ENCODE peak calls at places on chromosomes 16 and 17, in seven cellular contexts. O is left ventricle myocardium inferior; N is tibial artery; C is astrocyte of the spinal cord; R is CD8-positive, alpha-beta memory T cell; P is esophagus squamous epithelium; Q is mammary epithelial cell. M is an unnamed sample.

GRCh38 chr17:2089021-2089422 is 34.1 kb downstream of the HIC1 start:
- DNase-seq in O (no peak), N (no peak), C (peak), R (no peak), P (no peak), Q (no peak), M (no peak)

GRCh38 chr16:28950648-28951409 is at the start of gene NFATC2IP:
- DNase-seq in O (peak), N (peak), C (peak), R (peak), P (peak), Q (peak), M (peak)

GRCh38 chr16:24700549-24701392 is 28.7 kb upstream of the TNRC6A start:
- DNase-seq in O (peak), N (peak), C (peak), R (no peak), P (peak), Q (peak), M (peak)

GRCh38 chr17:40304464-40304863 is 4.5 kb upstream of the RARA start:
- DNase-seq in O (no peak), N (no peak), C (peak), R (no peak), P (no peak), Q (no peak), M (no peak)

GRCh38 chr17:81687770-81688541 is 4.1 kb downstream of the HGS start:
- DNase-seq in O (no peak), N (no peak), C (no peak), R (no peak), P (no peak), Q (no peak), M (no peak)

GRCh38 chr16:268141-269053 is 7.3 kb downstream of the RGS11 start:
- DNase-seq in O (no peak), N (no peak), C (no peak), R (no peak), P (no peak), Q (no peak), M (peak)

GRCh38 chr16:72125635-72126428 is 32.2 kb downstream of the DHX38 start:
- DNase-seq in O (no peak), N (no peak), C (no peak), R (no peak), P (no peak), Q (no peak), M (no peak)

GRCh38 chr17:45643591-45643990 is 140.5 kb upstream of the CRHR1 start:
- DNase-seq in O (no peak), N (peak), C (no peak), R (no peak), P (no peak), Q (no peak), M (no peak)

GRCh38 chr16:87854053-87854906 is 15.0 kb downstream of the SLC7A5 start:
- DNase-seq in O (no peak), N (no peak), C (peak), R (peak), P (no peak), Q (peak), M (peak)

GRCh38 chr17:69802045-69802740 is 272.8 kb upstream of the KCNJ16 start:
- DNase-seq in O (peak), N (no peak), C (no peak), R (no peak), P (no peak), Q (no peak), M (no peak)

GRCh38 chr16:3839402-3840184 is 40.9 kb downstream of the CREBBP start:
- DNase-seq in O (no peak), N (no peak), C (no peak), R (no peak), P (no peak), Q (no peak), M (no peak)

GRCh38 chr17:48571826-48572417 is 6.2 kb downstream of the HOXB4 start:
- DNase-seq in O (no peak), N (no peak), C (no peak), R (no peak), P (no peak), Q (peak), M (no peak)

GRCh38 chr17:61275395-61275794 is 124.2 kb upstream of the TBX2 start:
- DNase-seq in O (no peak), N (no peak), C (no peak), R (no peak), P (no peak), Q (no peak), M (no peak)

GRCh38 chr17:56540791-56541190 is 52.7 kb upstream of the NOG start:
- DNase-seq in O (no peak), N (no peak), C (no peak), R (no peak), P (no peak), Q (no peak), M (no peak)

GRCh38 chr17:53607475-53607874 is 215.3 kb upstream of the KIF2B start:
- DNase-seq in O (no peak), N (no peak), C (no peak), R (no peak), P (no peak), Q (no peak), M (no peak)

GRCh38 chr16:49755291-49755611 is 100.7 kb downstream of the ZNF423 start:
- DNase-seq in O (no peak), N (no peak), C (peak), R (no peak), P (no peak), Q (no peak), M (no peak)

GRCh38 chr16:68359398-68360191 is 48.8 kb downstream of the PRMT7 start:
- DNase-seq in O (no peak), N (no peak), C (no peak), R (no peak), P (no peak), Q (no peak), M (no peak)

GRCh38 chr17:17613708-17614114 is 22.2 kb upstream of the PEMT start:
- DNase-seq in O (no peak), N (no peak), C (peak), R (no peak), P (no peak), Q (peak), M (peak)

GRCh38 chr16:19884611-19885455 is at the start of gene GPRC5B:
- DNase-seq in O (peak), N (no peak), C (no peak), R (peak), P (no peak), Q (no peak), M (peak)

GRCh38 chr17:33989357-33990148 is 265.5 kb upstream of the CCL2 start:
- DNase-seq in O (no peak), N (no peak), C (no peak), R (no peak), P (no peak), Q (no peak), M (no peak)

GRCh38 chr16:7470344-7470743 is 137.7 kb downstream of the RBFOX1 start:
- DNase-seq in O (no peak), N (no peak), C (no peak), R (no peak), P (no peak), Q (no peak), M (no peak)

GRCh38 chr16:7471268-7471667 is 138.6 kb downstream of the RBFOX1 start:
- DNase-seq in O (no peak), N (no peak), C (no peak), R (no peak), P (no peak), Q (no peak), M (no peak)
- H3K4me3 ChIP-seq in O (no peak), N (no peak), C (no peak), R (no peak), P (no peak), Q (no peak), M (no peak)

GRCh38 chr16:35184356-35184870 is 1725.0 kb downstream of the TP53TG3F start:
- DNase-seq in O (no peak), N (no peak), C (no peak), R (no peak), P (no peak), Q (no peak), M (no peak)

GRCh38 chr16:35188288-35189155 is 1729.1 kb downstream of the TP53TG3F start:
- DNase-seq in O (no peak), N (peak), C (no peak), R (no peak), P (no peak), Q (no peak), M (no peak)

GRCh38 chr16:35187665-35188225 is 1728.3 kb downstream of the TP53TG3F start:
- DNase-seq in O (no peak), N (no peak), C (no peak), R (no peak), P (no peak), Q (no peak), M (no peak)

GRCh38 chr16:35185366-35186044 is 1726.1 kb downstream of the TP53TG3F start:
- DNase-seq in O (no peak), N (no peak), C (no peak), R (no peak), P (no peak), Q (no peak), M (no peak)

GRCh38 chr16:35186045-35186759 is 1726.8 kb downstream of the TP53TG3F start:
- DNase-seq in O (no peak), N (no peak), C (no peak), R (no peak), P (no peak), Q (no peak), M (no peak)
- H3K4me3 ChIP-seq in O (no peak), N (no peak), C (no peak), R (no peak), P (no peak), Q (no peak), M (no peak)

DNA sequence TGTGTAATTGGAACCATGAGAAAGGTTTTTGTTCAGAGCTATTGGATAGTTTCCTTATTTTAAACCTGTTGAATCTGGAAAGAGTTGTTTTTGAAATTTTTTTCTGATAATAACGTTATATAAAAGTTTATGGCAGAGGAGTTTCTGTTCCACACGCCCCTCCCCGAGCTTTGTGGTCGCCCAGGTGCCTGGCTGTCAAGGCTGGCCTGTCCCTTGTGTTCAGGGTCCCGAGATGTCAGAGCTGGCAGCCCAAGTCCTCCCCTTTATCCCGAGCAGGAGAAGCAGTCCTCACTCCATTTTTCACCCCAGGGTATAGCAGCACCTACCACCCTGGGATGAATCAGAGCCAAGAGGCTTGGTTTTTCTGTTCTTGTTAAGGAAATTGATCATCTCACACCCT is 26.2 kb upstream of the ZNF750 start:
- DNase-seq in O (no peak), N (no peak), C (no peak), R (no peak), P (no peak), Q (no peak), M (no peak)
- H3K4me3 ChIP-seq in O (no peak), N (no peak), C (no peak), R (no peak), P (no peak), Q (no peak), M (no peak)

DNA sequence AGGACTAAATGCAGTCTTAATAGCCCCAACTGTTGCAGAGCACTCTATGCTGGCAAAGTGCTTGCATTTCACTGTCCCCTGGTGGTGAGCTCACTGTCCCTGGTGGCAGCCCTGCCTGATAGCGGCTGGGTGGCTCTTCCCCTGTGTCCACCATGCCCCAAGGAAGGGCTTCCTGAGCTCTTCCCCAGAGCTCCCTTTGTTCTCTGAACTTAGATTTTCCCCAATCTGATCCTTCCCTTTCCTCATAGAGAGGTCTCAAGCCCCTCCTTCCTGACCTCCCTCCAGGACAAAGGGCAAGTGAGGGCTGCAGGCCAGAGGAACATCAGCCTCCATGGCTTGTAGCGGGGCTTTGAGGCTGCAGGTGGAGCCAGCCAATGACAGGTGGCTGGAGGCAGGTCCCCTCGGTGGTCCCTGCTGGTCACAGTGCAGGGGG is 17.0 kb downstream of the BEAN1 start:
- DNase-seq in O (no peak), N (no peak), C (no peak), R (no peak), P (no peak), Q (no peak), M (no peak)
- H3K4me3 ChIP-seq in O (no peak), N (no peak), C (no peak), R (no peak), P (no peak), Q (no peak), M (no peak)

GRCh38 chr17:80064696-80065095 is 28.3 kb downstream of the CCDC40 start:
- DNase-seq in O (no peak), N (no peak), C (no peak), R (no peak), P (no peak), Q (no peak), M (no peak)
- H3K4me3 ChIP-seq in O (no peak), N (no peak), C (no peak), R (no peak), P (no peak), Q (no peak), M (no peak)

M was measured in PC-9.